ENCODE peak calls at places on chromosomes 12 and 14, in five cellular contexts. J is lower lobe of right lung; Q is A673; N is hippocampal formation; G is stimulated activated CD4-positive, alpha-beta T cell treated with anti-CD3 and anti-CD28 coated beads, Interleukin-2, amount 100 ng/mL, for 24 hours. Z is an unnamed sample.

GRCh38 chr12:117047810-117048584 is 51.2 kb downstream of the TESC start:
- DNase-seq in J (no peak), Q (no peak), N (no peak), G (no peak), Z (no peak)

GRCh38 chr14:68807148-68807600 is 14.3 kb upstream of the ZFP36L1 start:
- DNase-seq in J (peak; percentile 57), Q (no peak), N (no peak), G (no peak), Z (peak; percentile 62)

GRCh38 chr14:68957688-68958248 is 21.3 kb downstream of the ACTN1 start:
- DNase-seq in J (no peak), Q (no peak), N (no peak), G (no peak), Z (no peak)

GRCh38 chr14:56666716-56667115 is 87.1 kb downstream of the TMEM260 start:
- DNase-seq in J (no peak), Q (peak; percentile 42), N (no peak), G (no peak), Z (no peak)

GRCh38 chr12:131919366-131920156 is 9.5 kb upstream of the PUS1 start:
- DNase-seq in J (no peak), Q (no peak), N (no peak), G (no peak), Z (no peak)

GRCh38 chr14:105013150-105013787 is 7.6 kb downstream of the CDCA4 start:
- DNase-seq in J (no peak), Q (peak; percentile 51), N (no peak), G (no peak), Z (no peak)

GRCh38 chr12:7190268-7191055 is 976 bp downstream of the PEX5 start:
- DNase-seq in J (peak; percentile 58), Q (peak; percentile 2), N (peak; percentile 12), G (peak; percentile 13), Z (no peak)

GRCh38 chr12:31641509-31642090 is 17.9 kb upstream of the ETFBKMT start:
- DNase-seq in J (no peak), Q (no peak), N (no peak), G (no peak), Z (no peak)

GRCh38 chr12:92185052-92185451 is 39.4 kb upstream of the BTG1 start:
- DNase-seq in J (no peak), Q (no peak), N (no peak), G (no peak), Z (no peak)

GRCh38 chr12:87667378-87667777 is 361.8 kb downstream of the C12orf50 start:
- DNase-seq in J (no peak), Q (peak; percentile 49), N (no peak), G (no peak), Z (no peak)

GRCh38 chr12:77488041-77488620 is 342.6 kb upstream of the NAV3 start:
- DNase-seq in J (no peak), Q (no peak), N (no peak), G (no peak), Z (no peak)

GRCh38 chr12:115870527-115870926 is 407.0 kb downstream of the MED13L start:
- DNase-seq in J (no peak), Q (no peak), N (no peak), G (no peak), Z (no peak)

GRCh38 chr12:25395227-25395626 is 144.5 kb upstream of the KRAS start:
- DNase-seq in J (no peak), Q (no peak), N (no peak), G (no peak), Z (no peak)

GRCh38 chr12:121582583-121583333 is 1.9 kb upstream of the KDM2B start:
- DNase-seq in J (no peak), Q (no peak), N (no peak), G (no peak), Z (no peak)

GRCh38 chr14:61527325-61528100 is 167.8 kb upstream of the HIF1A start:
- DNase-seq in J (no peak), Q (no peak), N (no peak), G (no peak), Z (no peak)

GRCh38 chr12:21599143-21599999 is 5.3 kb downstream of the GYS2 start:
- DNase-seq in J (no peak), Q (no peak), N (no peak), G (no peak), Z (no peak)

GRCh38 chr14:28754209-28754985 is 12.2 kb upstream of the FOXG1 start:
- DNase-seq in J (no peak), Q (peak; percentile 67), N (no peak), G (no peak), Z (no peak)

GRCh38 chr14:88270781-88271180 is 52.3 kb downstream of the KCNK10 start:
- DNase-seq in J (no peak), Q (no peak), N (no peak), G (no peak), Z (no peak)

GRCh38 chr12:68240079-68240478 is 13.3 kb downstream of the IL22 start:
- DNase-seq in J (no peak), Q (peak; percentile 4), N (no peak), G (no peak), Z (no peak)

GRCh38 chr14:25050494-25051170 is 685 bp upstream of the STXBP6 start:
- DNase-seq in J (no peak), Q (peak; percentile 42), N (no peak), G (no peak), Z (no peak)

GRCh38 chr12:98227162-98227561 is 288.2 kb upstream of the TMPO start:
- DNase-seq in J (no peak), Q (peak; percentile 53), N (no peak), G (no peak), Z (no peak)

GRCh38 chr12:100127766-100128508 is 14.7 kb downstream of the BLTP3B start:
- DNase-seq in J (no peak), Q (peak; percentile 89), N (no peak), G (no peak), Z (no peak)

GRCh38 chr12:47903151-47903611 is 1.6 kb downstream of the VDR start:
- DNase-seq in J (peak; percentile 66), Q (no peak), N (no peak), G (peak; percentile 39), Z (no peak)

GRCh38 chr14:64663174-64663573 is 41.0 kb upstream of the PLEKHG3 start:
- DNase-seq in J (no peak), Q (no peak), N (no peak), G (no peak), Z (no peak)

GRCh38 chr12:96140110-96140509 is 54.1 kb upstream of the ELK3 start:
- DNase-seq in J (no peak), Q (peak; percentile 52), N (no peak), G (no peak), Z (no peak)

GRCh38 chr12:72028966-72029365 is 90.3 kb downstream of the TPH2 start:
- DNase-seq in J (no peak), Q (no peak), N (no peak), G (no peak), Z (no peak)

GRCh38 chr14:86946446-86946845 is 1046.5 kb downstream of the GALC start:
- DNase-seq in J (no peak), Q (no peak), N (no peak), G (no peak), Z (no peak)

GRCh38 chr14:61101803-61102548 is 120.9 kb downstream of the SLC38A6 start:
- DNase-seq in J (no peak), Q (peak; percentile 91), N (no peak), G (no peak), Z (no peak)